ENCODE peak calls at places on chromosomes 3 and 15, in four cellular contexts. F, S, P and A are unnamed samples.

GRCh38 chr3:142445816-142446254 is 2.0 kb downstream of the XRN1 start:
- DNase-seq in F (peak; percentile 53), P (peak; percentile 15), S (no peak), A (no peak)

GRCh38 chr3:48403533-48404439 is 26.1 kb downstream of the PLXNB1 start:
- DNase-seq in P (no peak), F (no peak), S (no peak), A (no peak)

GRCh38 chr3:75272708-75273107 is 391.4 kb upstream of the FRG2C start:
- DNase-seq in P (no peak), S (no peak), F (peak; percentile 16), A (no peak)

GRCh38 chr3:67828486-67829010 is 174.1 kb upstream of the SUCLG2 start:
- DNase-seq in P (no peak), F (no peak), S (no peak), A (no peak)

GRCh38 chr3:62667714-62668113 is 207.5 kb downstream of the CADPS start:
- DNase-seq in P (no peak), F (no peak), S (no peak), A (no peak)

GRCh38 chr3:110126065-110126464 is 788.7 kb upstream of the DPPA4 start:
- DNase-seq in S (no peak), F (peak; percentile 13), P (no peak), A (no peak)

GRCh38 chr3:67468511-67468910 is 185.9 kb downstream of the SUCLG2 start:
- DNase-seq in S (no peak), F (no peak), P (no peak), A (no peak)

GRCh38 chr15:53522878-53523455 is 236.5 kb downstream of the WDR72 start:
- DNase-seq in F (peak; percentile 16), S (no peak), P (no peak), A (peak; percentile 9)

DNA sequence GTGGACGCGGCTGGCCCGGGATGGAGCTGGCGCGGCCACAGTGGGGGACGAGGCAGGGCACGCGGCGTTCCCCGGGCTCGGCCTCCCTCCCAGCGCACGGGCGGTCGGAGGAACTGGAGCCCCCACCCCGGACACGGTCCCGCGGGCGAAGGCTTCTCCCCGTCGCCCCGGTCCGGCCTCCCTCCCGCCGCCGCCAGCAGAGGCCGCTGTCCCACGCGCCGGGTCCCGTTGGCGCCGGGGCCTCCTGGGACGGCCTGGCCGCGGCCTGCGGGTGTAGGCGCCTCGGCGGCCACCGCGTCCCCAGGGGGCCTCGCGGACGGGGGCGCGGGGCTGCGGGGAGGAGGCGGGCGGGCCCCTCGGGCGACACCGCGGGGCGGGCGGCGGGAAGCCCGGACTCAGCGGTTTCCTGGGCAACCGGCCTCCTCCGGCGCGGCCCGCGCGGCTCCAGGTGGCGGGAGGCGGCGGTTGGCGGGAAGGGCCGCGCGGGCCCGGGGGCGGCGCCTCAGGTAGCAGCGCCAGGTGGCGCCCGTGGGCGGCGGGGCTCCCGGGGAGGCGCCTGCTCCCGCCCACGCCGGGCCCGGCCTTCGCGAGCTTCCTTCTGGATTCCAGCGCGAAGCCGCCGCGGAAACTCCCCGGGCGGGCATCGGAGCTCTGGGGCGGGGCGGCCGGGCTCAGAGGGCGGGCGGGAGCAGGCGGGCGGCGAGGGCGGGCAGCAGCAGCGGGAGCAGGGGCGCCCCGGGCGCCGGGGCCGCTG is 26.7 kb downstream of the MELTF start:
- DNase-seq in S (peak; percentile 71), F (peak; percentile 88), P (peak; percentile 74), A (peak; percentile 91)
- H3K4me3 ChIP-seq in S (peak overlapping the region; percentile 55), F (peak overlapping the region; percentile 83), P (no peak overlapping the region), A (peak overlapping the region; percentile 94)

DNA sequence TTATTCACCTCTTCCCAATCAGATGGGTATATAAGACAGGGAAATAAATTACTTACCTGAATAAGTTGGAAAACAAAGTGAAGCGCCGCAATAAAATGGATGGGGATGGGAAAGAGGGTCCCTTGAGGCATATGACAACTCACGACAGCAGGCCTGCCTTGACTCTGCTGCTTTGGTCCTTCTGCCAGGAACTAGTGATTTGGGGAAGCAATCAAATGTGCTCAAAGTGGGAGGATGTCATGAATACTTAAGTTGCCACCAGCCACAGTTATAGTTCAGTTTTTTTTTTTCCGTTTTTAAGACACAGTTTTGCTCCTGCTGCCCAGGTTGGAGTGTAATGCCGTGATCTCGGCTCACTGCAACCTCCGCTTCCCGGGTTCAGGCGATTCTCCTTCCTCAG is 4.6 kb downstream of the PARL start:
- DNase-seq in F (no peak), P (no peak), S (no peak), A (no peak)
- H3K4me1 ChIP-seq in F (peaks cover 12% of the 10 kb centered on the region), P (peaks cover 25% of the 10 kb centered on the region), S (peaks cover 12% of the 10 kb centered on the region), A (no peaks in the 10 kb centered on the region)

DNA sequence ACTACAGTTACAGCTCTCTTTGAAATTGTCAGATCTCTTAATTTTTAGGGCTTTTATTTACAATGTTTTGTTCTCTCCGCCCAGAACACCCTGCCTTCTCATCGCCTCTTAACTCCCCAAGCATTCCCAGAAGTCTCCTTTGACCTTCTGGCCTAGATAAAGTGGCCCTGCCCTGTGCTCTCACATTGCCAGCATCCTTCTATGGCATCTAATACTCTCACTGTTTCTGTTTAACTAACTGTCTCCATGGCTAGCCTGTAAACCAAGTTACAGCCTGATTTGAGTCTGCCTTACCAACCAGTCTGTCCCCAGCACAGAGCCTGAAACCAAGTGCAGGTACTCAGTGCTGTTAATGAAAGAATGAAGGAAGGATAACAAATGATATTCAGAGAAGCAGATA is 19.9 kb downstream of the COL8A1 start:
- DNase-seq in S (no peak), P (no peak), F (no peak), A (no peak)
- H3K27ac ChIP-seq in S (peak overlapping the region; percentile 49), P (no peak overlapping the region), F (peak overlapping the region; percentile 69), A (peak overlapping the region; percentile 39)

GRCh38 chr3:10703875-10704274 is 112.2 kb upstream of the SLC6A11 start:
- DNase-seq in S (no peak), P (no peak), F (peak; percentile 60), A (no peak)

GRCh38 chr3:10706156-10707088 is 109.6 kb upstream of the SLC6A11 start:
- DNase-seq in P (no peak), S (no peak), F (peak; percentile 8), A (no peak)

GRCh38 chr3:10700821-10701220 is 115.2 kb upstream of the SLC6A11 start:
- DNase-seq in S (no peak), P (no peak), F (no peak), A (no peak)

GRCh38 chr3:10707089-10707983 is 108.7 kb upstream of the SLC6A11 start:
- DNase-seq in F (no peak), S (no peak), P (no peak), A (no peak)

GRCh38 chr3:10702961-10703740 is 112.9 kb upstream of the SLC6A11 start:
- DNase-seq in P (no peak), F (peak; percentile 5), S (no peak), A (no peak)
- H3K4me3 ChIP-seq in P (no peak overlapping the region), F (no peak overlapping the region), S (no peak overlapping the region), A (no peak overlapping the region)

DNA sequence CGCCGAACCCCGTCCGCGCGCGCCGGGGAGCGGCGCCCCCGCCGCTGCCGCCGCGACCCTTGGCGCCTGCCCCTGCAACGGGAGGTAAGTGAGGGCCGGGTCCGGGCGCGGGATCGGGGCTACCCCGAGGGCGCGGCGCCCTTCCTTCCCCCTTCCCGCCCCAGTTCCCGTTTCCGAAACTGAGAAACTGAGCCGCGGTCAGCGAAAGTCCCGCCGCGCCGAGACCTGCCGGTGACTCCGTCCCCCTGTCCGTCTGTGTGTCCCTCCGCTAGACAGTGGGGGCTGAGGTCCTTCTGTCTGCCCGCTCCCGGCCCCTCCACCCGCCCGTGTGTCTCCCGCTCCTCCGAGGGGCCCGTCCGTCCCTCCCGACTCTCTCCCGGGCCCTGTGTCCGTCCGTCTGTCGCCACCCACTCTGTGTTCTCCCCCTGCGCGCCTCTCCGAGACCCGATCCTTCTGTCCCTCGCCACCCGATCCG is 373 bp downstream of the PRKCD start:
- DNase-seq in P (no peak), S (no peak), F (no peak), A (peak; percentile 46)
- H3K4me1 ChIP-seq in P (peaks cover 28% of the 10 kb centered on the region), S (peaks cover 13% of the 10 kb centered on the region), F (peaks cover 42% of the 10 kb centered on the region), A (peaks cover 22% of the 10 kb centered on the region)